ENCODE peak calls at places on chromosomes 6 and 20, in four cellular contexts. One of them, this sample, is unnamed.

GRCh38 chr20:16701296-16701695 is 28.5 kb upstream of the SNRPB2 start:
- DNase-seq in psoas muscle: no peak
- DNase-seq in BJ: no peak
- DNase-seq in astrocyte: no peak
- DNase-seq in this sample: no peak

GRCh38 chr20:7375905-7376304 is 564.4 kb downstream of the HAO1 start:
- DNase-seq in astrocyte: no peak
- DNase-seq in psoas muscle: no peak
- DNase-seq in BJ: no peak
- DNase-seq in this sample: no peak

GRCh38 chr20:59623583-59623982 is 19.2 kb downstream of the PHACTR3 start:
- DNase-seq in astrocyte: no peak
- DNase-seq in psoas muscle: no peak
- DNase-seq in BJ: no peak
- DNase-seq in this sample: no peak

GRCh38 chr6:31888281-31889258 is 8.9 kb downstream of the EHMT2 start:
- DNase-seq in astrocyte: no peak
- DNase-seq in BJ: no peak
- DNase-seq in psoas muscle: no peak
- DNase-seq in this sample: no peak

GRCh38 chr6:148617522-148617921 is 129.3 kb upstream of the UST start:
- DNase-seq in astrocyte: peak; percentile 45
- DNase-seq in BJ: no peak
- DNase-seq in psoas muscle: no peak
- DNase-seq in this sample: no peak

GRCh38 chr6:52360601-52361346 is 1.2 kb upstream of the PAQR8 start:
- DNase-seq in psoas muscle: no peak
- DNase-seq in astrocyte: no peak
- DNase-seq in BJ: no peak
- DNase-seq in this sample: no peak

GRCh38 chr6:151523034-151523433 is 29.2 kb downstream of the CCDC170 start:
- DNase-seq in BJ: no peak
- DNase-seq in astrocyte: no peak
- DNase-seq in psoas muscle: no peak
- DNase-seq in this sample: no peak

GRCh38 chr20:63419299-63419698 is 53.2 kb downstream of the KCNQ2 start:
- DNase-seq in psoas muscle: no peak
- DNase-seq in BJ: no peak
- DNase-seq in astrocyte: no peak
- DNase-seq in this sample: no peak

GRCh38 chr6:121506761-121507754 is 71.6 kb downstream of the GJA1 start:
- DNase-seq in psoas muscle: peak; percentile 56
- DNase-seq in BJ: no peak
- DNase-seq in astrocyte: peak; percentile 91
- DNase-seq in this sample: no peak

GRCh38 chr6:148878683-148879082 is 131.9 kb downstream of the UST start:
- DNase-seq in psoas muscle: no peak
- DNase-seq in BJ: no peak
- DNase-seq in astrocyte: no peak
- DNase-seq in this sample: no peak

GRCh38 chr6:35698858-35699257 is 10.1 kb upstream of the FKBP5 start:
- DNase-seq in astrocyte: no peak
- DNase-seq in BJ: no peak
- DNase-seq in psoas muscle: no peak
- DNase-seq in this sample: no peak

GRCh38 chr20:56515657-56516381 is 8.7 kb upstream of the FAM209A start:
- DNase-seq in astrocyte: no peak
- DNase-seq in BJ: no peak
- DNase-seq in psoas muscle: no peak
- DNase-seq in this sample: no peak

GRCh38 chr6:28768187-28768913 is 155.4 kb downstream of the TRIM27 start:
- DNase-seq in astrocyte: no peak
- DNase-seq in BJ: no peak
- DNase-seq in psoas muscle: no peak
- DNase-seq in this sample: no peak

GRCh38 chr6:26322645-26323482 is 42.1 kb upstream of the BTN3A2 start:
- DNase-seq in BJ: peak; percentile 77
- DNase-seq in psoas muscle: no peak
- DNase-seq in astrocyte: peak; percentile 92
- DNase-seq in this sample: no peak

GRCh38 chr20:50405235-50405914 is 104.8 kb upstream of the PTPN1 start:
- DNase-seq in astrocyte: no peak
- DNase-seq in psoas muscle: no peak
- DNase-seq in BJ: no peak
- DNase-seq in this sample: no peak

GRCh38 chr6:170522565-170523183 is 30.4 kb downstream of the PSMB1 start:
- DNase-seq in psoas muscle: no peak
- DNase-seq in astrocyte: no peak
- DNase-seq in BJ: no peak
- DNase-seq in this sample: no peak

GRCh38 chr20:53773792-53774371 is 180.2 kb upstream of the ZNF217 start:
- DNase-seq in BJ: peak; percentile 99
- DNase-seq in psoas muscle: no peak
- DNase-seq in astrocyte: peak; percentile 98
- DNase-seq in this sample: no peak

GRCh38 chr20:62306440-62307187 is 3.8 kb downstream of the ADRM1 start:
- DNase-seq in psoas muscle: no peak
- DNase-seq in astrocyte: no peak
- DNase-seq in BJ: no peak
- DNase-seq in this sample: no peak

GRCh38 chr20:62303327-62304226 is 780 bp downstream of the ADRM1 start:
- DNase-seq in BJ: no peak
- DNase-seq in psoas muscle: no peak
- DNase-seq in astrocyte: no peak
- DNase-seq in this sample: no peak

GRCh38 chr20:62304331-62305148 is 1.7 kb downstream of the ADRM1 start:
- DNase-seq in astrocyte: no peak
- DNase-seq in psoas muscle: no peak
- DNase-seq in BJ: no peak
- DNase-seq in this sample: no peak

GRCh38 chr20:62305765-62306431 is 3.1 kb downstream of the ADRM1 start:
- DNase-seq in psoas muscle: no peak
- DNase-seq in astrocyte: no peak
- DNase-seq in BJ: no peak
- DNase-seq in this sample: no peak

DNA sequence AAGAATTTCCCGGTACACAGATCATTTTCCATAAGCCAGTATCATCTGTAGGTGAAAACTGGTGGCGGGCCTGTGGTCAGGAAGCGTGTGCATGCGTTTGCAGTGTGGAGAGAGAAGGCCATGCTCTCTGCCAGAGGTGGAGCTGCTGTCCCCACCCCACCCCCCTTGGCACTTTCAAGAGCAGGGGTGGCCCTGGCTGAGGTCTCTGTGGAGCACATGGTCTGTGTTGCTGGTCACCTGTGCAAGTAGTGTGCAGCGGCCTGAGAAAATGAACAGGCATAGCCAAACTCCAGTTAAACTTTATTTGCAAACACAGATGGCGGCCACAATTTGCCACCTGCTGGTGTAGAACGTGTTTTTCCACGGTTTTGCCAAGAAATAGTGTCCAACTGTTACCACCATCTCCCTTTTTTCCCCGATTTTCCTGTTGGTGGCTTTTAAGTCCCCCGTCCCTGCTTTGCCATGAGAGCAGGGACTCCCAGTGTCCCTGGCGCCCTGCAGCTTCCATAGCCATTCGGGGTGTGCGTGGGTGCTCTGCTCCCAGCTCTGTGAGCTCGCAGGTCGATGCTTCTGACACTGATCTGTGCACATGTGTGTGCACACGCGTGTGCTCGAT is 2.5 kb downstream of the ADRM1 start:
- DNase-seq in psoas muscle: no peak
- DNase-seq in astrocyte: no peak
- DNase-seq in BJ: no peak
- DNase-seq in this sample: no peak
- TF ChIP-seq CTCF in psoas muscle: no peak
- TF ChIP-seq CTCF in astrocyte: no peak
- TF ChIP-seq CTCF in BJ: no peak
- TF ChIP-seq CTCF in this sample: no peak

DNA sequence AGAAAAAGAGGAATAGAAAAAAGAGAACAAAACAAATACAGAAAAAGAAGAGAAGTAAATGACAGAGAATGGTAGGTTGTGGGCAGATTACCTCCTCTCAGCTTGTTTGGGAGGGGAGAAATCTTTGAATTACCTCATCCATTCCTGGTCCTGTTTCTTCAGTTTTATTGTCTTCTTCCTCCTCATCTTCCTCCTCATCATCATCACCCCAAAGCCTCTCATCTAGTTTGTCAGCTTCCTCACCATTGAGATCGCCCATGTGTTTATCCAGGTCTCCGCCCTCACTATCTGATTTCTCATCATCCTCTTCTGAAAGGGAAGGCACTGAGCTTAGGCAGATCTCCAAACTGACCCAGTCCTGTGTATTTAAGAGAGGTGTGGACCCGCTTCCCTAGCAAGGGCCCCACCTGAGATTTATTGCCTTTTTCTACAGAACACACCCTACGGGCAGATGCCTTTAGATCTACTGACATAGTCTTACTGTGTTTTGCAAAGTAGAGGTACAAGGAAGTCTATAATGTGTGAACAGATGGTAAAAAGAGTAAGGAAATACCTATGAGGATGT is 24.2 kb upstream of the LYRM2 start:
- DNase-seq in BJ: no peak
- DNase-seq in psoas muscle: no peak
- DNase-seq in astrocyte: no peak
- DNase-seq in this sample: no peak
- H3K36me3 ChIP-seq in BJ: peaks cover 7% of the 10 kb centered on the region
- H3K36me3 ChIP-seq in psoas muscle: peaks cover 17% of the 10 kb centered on the region
- H3K36me3 ChIP-seq in astrocyte: peaks cover 54% of the 10 kb centered on the region
- H3K36me3 ChIP-seq in this sample: no peaks in the 10 kb centered on the region

GRCh38 chr20:31514154-31515071 is at the start of gene HM13:
- DNase-seq in psoas muscle: peak; percentile 96
- DNase-seq in BJ: peak; percentile 51
- DNase-seq in astrocyte: peak; percentile 86
- DNase-seq in this sample: peak; percentile 65

GRCh38 chr20:31505903-31506302 is 8.3 kb upstream of the HM13 start:
- DNase-seq in astrocyte: no peak
- DNase-seq in BJ: no peak
- DNase-seq in psoas muscle: no peak
- DNase-seq in this sample: no peak

GRCh38 chr20:31508517-31509244 is 5.6 kb upstream of the HM13 start:
- DNase-seq in astrocyte: no peak
- DNase-seq in psoas muscle: no peak
- DNase-seq in BJ: no peak
- DNase-seq in this sample: no peak
- TF ChIP-seq CTCF in astrocyte: no peak
- TF ChIP-seq CTCF in psoas muscle: no peak
- TF ChIP-seq CTCF in BJ: no peak
- TF ChIP-seq CTCF in this sample: no peak

GRCh38 chr6:89205819-89206218 is 11.3 kb downstream of the GABRR1 start:
- DNase-seq in astrocyte: no peak
- DNase-seq in BJ: no peak
- DNase-seq in psoas muscle: no peak
- DNase-seq in this sample: no peak

GRCh38 chr6:89204096-89204495 is 13.1 kb downstream of the GABRR1 start:
- DNase-seq in astrocyte: no peak
- DNase-seq in psoas muscle: no peak
- DNase-seq in BJ: no peak
- DNase-seq in this sample: no peak

GRCh38 chr6:89212472-89212871 is 4.7 kb downstream of the GABRR1 start:
- DNase-seq in astrocyte: no peak
- DNase-seq in BJ: no peak
- DNase-seq in psoas muscle: no peak
- DNase-seq in this sample: no peak

GRCh38 chr6:89209457-89209856 is 7.7 kb downstream of the GABRR1 start:
- DNase-seq in BJ: no peak
- DNase-seq in astrocyte: no peak
- DNase-seq in psoas muscle: no peak
- DNase-seq in this sample: no peak

DNA sequence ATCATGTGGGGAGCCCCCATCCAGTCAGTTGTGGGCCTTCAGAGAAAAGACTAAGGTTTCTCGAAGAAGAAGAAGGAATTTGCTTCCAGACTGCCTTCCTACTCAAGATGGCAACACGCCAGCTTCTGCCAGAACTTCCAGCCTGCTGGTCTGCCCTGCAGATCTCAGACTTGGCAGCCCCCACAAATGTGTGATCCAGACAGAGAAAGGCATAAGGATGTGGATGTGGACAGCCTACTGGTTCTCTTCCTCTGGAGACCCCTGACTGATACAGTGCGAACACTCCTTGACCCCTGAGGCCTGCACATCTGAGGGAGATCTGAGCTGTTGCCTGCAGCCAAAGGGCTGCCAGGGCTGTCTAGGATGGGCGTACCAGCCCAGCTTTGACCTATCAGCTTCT is 8.6 kb downstream of the GABRR1 start:
- DNase-seq in BJ: no peak
- DNase-seq in astrocyte: no peak
- DNase-seq in psoas muscle: no peak
- DNase-seq in this sample: no peak
- H3K36me3 ChIP-seq in BJ: no peaks in the 10 kb centered on the region
- H3K36me3 ChIP-seq in astrocyte: no peaks in the 10 kb centered on the region
- H3K36me3 ChIP-seq in psoas muscle: no peaks in the 10 kb centered on the region
- H3K36me3 ChIP-seq in this sample: no peaks in the 10 kb centered on the region

DNA sequence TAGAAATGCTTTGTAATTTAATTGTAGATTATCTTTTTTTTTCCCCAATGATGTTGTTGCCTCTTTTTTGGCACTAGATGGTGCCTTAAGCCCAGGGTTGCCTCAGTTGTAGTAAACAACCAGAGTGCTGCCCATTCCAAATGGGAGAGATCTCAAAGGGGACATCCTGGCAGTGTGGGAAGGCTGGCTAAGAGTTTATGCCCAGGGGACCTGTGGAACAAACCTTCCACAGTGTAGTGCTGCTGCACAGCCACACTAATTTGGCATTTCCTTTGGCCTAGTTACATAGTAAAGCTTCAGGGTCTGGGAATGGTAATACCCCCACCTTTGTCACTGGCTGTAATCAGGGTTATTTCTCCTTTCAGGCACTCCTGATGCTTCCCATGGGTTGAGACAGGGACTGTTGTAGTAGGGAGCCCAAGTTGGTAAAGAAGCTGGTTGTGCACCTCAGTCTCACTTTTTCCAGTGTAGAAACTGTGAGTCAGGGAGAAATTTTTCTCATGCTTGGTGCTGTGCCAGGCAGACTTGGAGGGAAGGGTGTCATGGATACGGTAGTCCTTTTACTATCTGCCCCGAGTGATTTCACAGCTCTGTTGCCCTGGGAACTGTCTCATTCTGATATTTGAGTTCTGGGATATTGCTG is 177.8 kb upstream of the ECI2 start:
- DNase-seq in astrocyte: peak; percentile 95
- DNase-seq in BJ: peak; percentile 85
- DNase-seq in psoas muscle: no peak
- DNase-seq in this sample: peak; percentile 80
- TF ChIP-seq CTCF in astrocyte: peak; percentile 60
- TF ChIP-seq CTCF in BJ: peak; percentile 62
- TF ChIP-seq CTCF in psoas muscle: peak; percentile 36
- TF ChIP-seq CTCF in this sample: peak; percentile 31

DNA sequence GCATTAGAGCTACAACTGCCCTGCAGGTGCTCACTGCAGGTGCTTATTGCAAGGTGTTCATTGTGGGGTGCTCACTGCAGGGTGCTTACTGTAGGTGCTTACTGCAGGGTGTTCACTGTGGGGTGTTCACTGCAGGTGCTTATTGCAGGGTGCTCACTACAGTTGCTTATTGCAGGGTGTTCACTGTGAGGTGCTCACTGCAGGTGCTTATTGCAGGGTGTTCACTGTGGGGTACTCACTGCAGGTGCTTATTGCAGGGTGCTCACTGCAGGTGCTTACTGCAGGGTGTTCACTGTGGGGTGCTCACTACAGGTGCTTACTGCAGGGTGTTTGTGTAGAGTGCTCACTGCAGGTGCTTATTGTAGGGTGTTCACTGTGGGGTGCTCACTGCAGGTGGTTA is 20.8 kb downstream of the APMAP start:
- DNase-seq in BJ: no peak
- DNase-seq in psoas muscle: no peak
- DNase-seq in astrocyte: no peak
- DNase-seq in this sample: no peak
- H3K36me3 ChIP-seq in BJ: peaks cover 9% of the 10 kb centered on the region
- H3K36me3 ChIP-seq in psoas muscle: peaks cover 3% of the 10 kb centered on the region
- H3K36me3 ChIP-seq in astrocyte: peaks cover 12% of the 10 kb centered on the region
- H3K36me3 ChIP-seq in this sample: no peaks in the 10 kb centered on the region